ENCODE peak calls at places on chromosomes 12 and 14, in seven cellular contexts. J is adipocyte, L is ovary, M is testis, D is neural progenitor cell, A is IMR-90, S is mammary epithelial cell. X is an unnamed sample. For H3K36me3, the result is how much of the 10 kb centered on the place peaks cover.

GRCh38 chr14:101109981-101110728 is 206.6 kb upstream of the RTL1 start:
- DNase-seq in D (no peak), L (no peak), J (no peak), S (no peak), M (peak), A (no peak), X (no peak)

GRCh38 chr12:109291531-109292341 is 17.3 kb downstream of the FOXN4 start:
- DNase-seq in J (peak), D (peak), L (no peak), S (no peak), A (no peak), M (no peak), X (no peak)

GRCh38 chr12:87509233-87509820 is 519.9 kb downstream of the C12orf50 start:
- DNase-seq in D (no peak), S (peak), M (no peak), J (peak), A (peak), L (no peak), X (no peak)

GRCh38 chr12:51923506-51924365 is 16.4 kb downstream of the ACVRL1 start:
- DNase-seq in S (no peak), D (peak), M (peak), L (peak), J (peak), A (no peak), X (peak)

GRCh38 chr12:132329036-132329738 is at the start of gene GALNT9:
- DNase-seq in D (peak), A (no peak), M (peak), L (no peak), J (peak), S (no peak), X (peak)

GRCh38 chr12:53428741-53429140 is 5.1 kb downstream of the AMHR2 start:
- DNase-seq in J (no peak), L (no peak), S (no peak), D (no peak), A (no peak), M (no peak), X (no peak)

GRCh38 chr14:100428727-100429126 is 105.6 kb downstream of the SLC25A47 start:
- DNase-seq in S (no peak), M (no peak), L (no peak), D (no peak), J (no peak), A (peak), X (peak)

GRCh38 chr12:26823391-26823790 is 9.6 kb downstream of the ITPR2 start:
- DNase-seq in A (peak), M (no peak), L (no peak), D (no peak), S (peak), J (no peak), X (no peak)

GRCh38 chr12:115710104-115710564 is 567.4 kb downstream of the MED13L start:
- DNase-seq in D (no peak), L (no peak), S (peak), A (peak), M (peak), J (peak), X (peak)

GRCh38 chr14:100887728-100888335 is 15.7 kb downstream of the RTL1 start:
- DNase-seq in M (no peak), S (no peak), L (peak), J (peak), D (no peak), A (no peak), X (no peak)

GRCh38 chr12:81962126-81962856 is 203.1 kb upstream of the PPFIA2 start:
- DNase-seq in L (no peak), J (no peak), D (no peak), A (no peak), S (no peak), M (no peak), X (no peak)

GRCh38 chr12:132154341-132154761 is 10.1 kb downstream of the NOC4L start:
- DNase-seq in L (no peak), A (no peak), M (no peak), D (peak), S (no peak), J (no peak), X (no peak)

GRCh38 chr14:90720336-90720735 is 95.9 kb downstream of the TTC7B start:
- DNase-seq in L (no peak), J (no peak), A (peak), D (no peak), S (no peak), M (no peak), X (no peak)

GRCh38 chr12:120749256-120749655 is 23.6 kb downstream of the ACADS start:
- DNase-seq in L (no peak), D (no peak), J (no peak), A (no peak), S (no peak), M (no peak), X (no peak)

GRCh38 chr12:30753233-30753632 is 1.5 kb downstream of the CAPRIN2 start:
- DNase-seq in L (no peak), S (peak), A (peak), M (no peak), J (peak), D (peak), X (peak)

GRCh38 chr12:105107176-105107496 is 395 bp upstream of the WASHC4 start:
- DNase-seq in J (peak), L (no peak), D (no peak), S (no peak), A (peak), M (no peak), X (no peak)

DNA sequence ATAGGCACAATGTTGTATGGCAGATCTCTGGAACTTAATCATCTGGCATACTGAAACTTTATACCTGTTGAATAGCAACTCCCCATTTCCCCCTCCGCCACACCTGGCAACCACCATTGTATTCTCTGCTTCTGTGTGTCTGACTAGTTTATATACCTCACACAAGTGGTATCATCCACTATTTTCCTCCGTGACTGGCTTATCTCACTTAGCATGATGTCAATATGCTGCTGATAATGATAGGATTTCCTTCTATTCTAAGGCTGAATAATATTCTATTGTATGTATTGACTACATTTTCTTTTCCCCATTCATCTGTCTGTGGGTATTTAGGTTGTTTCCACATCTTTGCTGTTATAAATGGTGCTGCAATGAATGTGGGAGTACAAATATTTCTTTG is 21.5 kb downstream of the BRMS1L start:
- DNase-seq in J (no peak), M (no peak), S (no peak), D (no peak), L (no peak), A (no peak), X (no peak)
- H3K36me3 ChIP-seq in J (under half), M (under half), S (under half), D (under half), L (under half), A (under half), X (under half)

GRCh38 chr12:45490232-45490881 is 239.1 kb upstream of the ARID2 start:
- DNase-seq in D (no peak), M (no peak), J (no peak), S (no peak), L (no peak), A (no peak), X (no peak)

GRCh38 chr12:45498645-45499044 is 230.9 kb upstream of the ARID2 start:
- DNase-seq in L (no peak), D (no peak), S (no peak), J (no peak), A (no peak), M (no peak), X (no peak)

DNA sequence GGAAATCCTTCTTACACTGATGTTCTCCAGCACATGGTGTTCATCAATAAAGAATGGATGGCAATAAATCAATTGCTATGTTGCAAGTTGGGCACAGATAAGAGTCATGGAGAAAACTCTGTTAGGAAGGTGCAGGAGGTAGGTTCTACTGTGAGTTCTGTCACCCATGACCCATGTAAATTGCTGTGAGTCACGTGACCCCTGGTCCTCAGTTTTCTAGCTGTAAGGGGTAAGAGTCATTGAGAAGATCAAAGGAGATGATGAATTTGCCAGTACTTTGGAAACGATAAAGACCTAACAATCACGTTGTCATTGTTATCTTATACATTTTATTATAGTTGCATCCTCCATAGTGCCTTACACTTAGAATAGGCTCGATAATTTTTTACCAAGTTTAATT is 235.2 kb upstream of the ARID2 start:
- DNase-seq in A (no peak), J (no peak), L (no peak), S (no peak), D (no peak), M (no peak), X (no peak)
- H3K4me3 ChIP-seq in A (no peak), J (no peak), L (no peak), S (no peak), D (no peak), M (no peak), X (no peak)

GRCh38 chr12:124830306-124830705 is 33.4 kb downstream of the SCARB1 start:
- DNase-seq in D (no peak), J (no peak), L (no peak), M (no peak), A (no peak), S (no peak), X (no peak)
- H3K36me3 ChIP-seq in D (under half), J (under half), L (under half), M (under half), A (under half), S (under half), X (under half)

GRCh38 chr12:42588981-42589464 is 523 bp downstream of the PRICKLE1 start:
- DNase-seq in S (peak), L (peak), D (peak), M (peak), J (peak), A (peak), X (peak)
- H3K4me3 ChIP-seq in S (peak), L (peak), D (peak), M (peak), J (peak), A (peak), X (peak)

GRCh38 chr14:71405676-71406075 is 498.4 kb downstream of the PCNX1 start:
- DNase-seq in D (no peak), M (no peak), J (no peak), A (no peak), L (no peak), S (no peak), X (no peak)
- H3K36me3 ChIP-seq in D (under half), M (under half), J (under half), A (under half), L (under half), S (under half), X (under half)

DNA sequence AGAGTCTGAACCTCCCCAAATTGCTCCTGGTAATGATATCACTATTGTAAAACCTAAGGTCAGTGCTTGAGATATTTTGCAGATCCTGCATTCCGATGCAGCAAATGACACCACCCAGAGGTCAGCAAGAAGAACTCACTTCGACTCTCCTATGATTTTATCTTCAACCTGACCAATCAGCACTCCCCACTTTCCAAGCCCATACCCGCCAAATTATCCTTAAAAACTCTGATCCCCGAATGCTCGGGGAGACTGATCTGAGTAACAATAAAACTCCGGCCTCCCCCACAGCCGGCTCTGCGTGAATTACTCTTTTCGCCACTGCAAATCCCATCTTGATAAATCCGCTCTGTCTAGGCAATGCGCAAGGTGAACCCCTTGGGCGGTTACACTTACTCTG is 1.2 kb downstream of the NPC2 start:
- DNase-seq in S (peak), M (peak), J (peak), D (peak), A (peak), L (no peak), X (no peak)
- H3K4me3 ChIP-seq in S (peak), M (peak), J (peak), D (peak), A (peak), L (peak), X (peak)

DNA sequence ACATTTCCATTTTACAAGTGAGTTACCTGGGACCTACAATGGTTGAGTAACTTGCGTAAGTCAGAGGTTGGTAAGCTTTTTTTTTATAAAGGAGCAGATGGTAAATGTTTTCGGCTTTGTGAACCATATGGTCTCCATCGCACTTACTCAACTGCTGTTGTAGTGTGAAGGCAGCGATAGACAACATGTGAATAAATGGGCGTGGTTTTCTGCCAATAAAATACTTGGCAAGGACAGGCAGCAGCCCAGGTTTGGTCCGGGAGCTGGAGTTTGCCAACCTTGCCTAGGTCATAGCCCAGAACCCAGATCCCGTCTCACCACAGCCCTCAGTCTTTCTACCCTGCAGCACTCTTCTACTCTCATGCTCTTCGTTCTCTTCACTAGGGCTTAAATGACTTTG is 6.3 kb downstream of the DDX55 start:
- DNase-seq in M (no peak), S (no peak), D (no peak), J (no peak), L (no peak), A (no peak), X (no peak)
- H3K36me3 ChIP-seq in M (under half), S (under half), D (under half), J (half or more), L (under half), A (half or more), X (half or more)

GRCh38 chr12:62731378-62731710 is 203.6 kb downstream of the PPM1H start:
- DNase-seq in D (no peak), M (no peak), S (no peak), J (peak), A (peak), L (no peak), X (no peak)

GRCh38 chr12:62732861-62733427 is 202.0 kb downstream of the PPM1H start:
- DNase-seq in A (peak), D (no peak), S (peak), J (peak), L (no peak), M (no peak), X (peak)

GRCh38 chr12:62726471-62726980 is 208.4 kb downstream of the PPM1H start:
- DNase-seq in M (no peak), S (no peak), L (no peak), D (no peak), A (no peak), J (peak), X (no peak)

GRCh38 chr12:62725781-62726180 is 209.2 kb downstream of the PPM1H start:
- DNase-seq in M (no peak), J (no peak), S (peak), D (no peak), L (no peak), A (no peak), X (no peak)

GRCh38 chr12:62730649-62731377 is 204.1 kb downstream of the PPM1H start:
- DNase-seq in J (peak), A (peak), M (no peak), L (no peak), S (peak), D (no peak), X (peak)
- H3K4me3 ChIP-seq in J (peak), A (peak), M (no peak), L (no peak), S (no peak), D (no peak), X (no peak)

DNA sequence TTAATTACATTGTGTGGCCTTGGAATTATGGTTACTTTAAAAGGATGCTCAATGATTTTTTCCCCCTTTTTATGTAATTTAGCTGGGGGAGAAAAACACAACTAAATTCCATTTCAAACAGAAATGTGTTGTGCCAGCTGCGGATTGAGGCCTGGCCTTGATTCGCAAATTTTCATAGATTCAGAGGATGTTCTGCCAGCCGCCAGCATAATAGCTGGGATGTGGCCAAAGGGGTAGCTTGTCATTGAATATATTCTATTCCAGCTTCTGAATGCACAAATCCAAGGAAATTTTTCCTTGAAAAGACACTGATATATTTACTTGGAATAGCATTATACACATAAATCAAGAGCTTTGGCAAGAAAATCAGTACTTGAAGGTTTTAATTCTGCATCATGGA is 43.7 kb downstream of the TRHDE start:
- DNase-seq in D (no peak), M (no peak), J (no peak), A (no peak), S (no peak), L (no peak), X (no peak)
- H3K36me3 ChIP-seq in D (under half), M (under half), J (under half), A (under half), S (under half), L (under half), X (under half)

X was measured in MG63.